ENCODE peak calls at places on chromosomes 7 and 10, in nine cellular contexts. K is mammary epithelial cell, Z is coronary artery, S is MM.1S, B is prostate gland, N is A549, A is small intestine, E is H9, I is fibroblast of lung. D is an unnamed sample.

GRCh38 chr10:124975977-124976514 is 34.1 kb downstream of the ZRANB1 start:
- DNase-seq in K (no peak), Z (no peak), S (peak; percentile 17), B (no peak), N (no peak), A (no peak), E (no peak), I (no peak), D (no peak)

GRCh38 chr10:75404023-75404334 is 2.4 kb upstream of the ZNF503 start:
- DNase-seq in K (no peak), Z (no peak), S (no peak), B (no peak), N (no peak), A (no peak), E (no peak), I (no peak), D (no peak)

GRCh38 chr10:113844091-113844490 is 9.8 kb downstream of the DCLRE1A start:
- DNase-seq in K (no peak), Z (no peak), S (no peak), B (no peak), N (no peak), A (no peak), E (no peak), I (no peak), D (no peak)

GRCh38 chr10:103736763-103737162 is 118.6 kb downstream of the SH3PXD2A start:
- DNase-seq in K (peak; percentile 77), Z (no peak), S (no peak), B (no peak), N (peak; percentile 67), A (peak; percentile 37), E (peak; percentile 95), I (no peak), D (no peak)

GRCh38 chr10:11715815-11716494 is 26.2 kb upstream of the ECHDC3 start:
- DNase-seq in K (peak; percentile 22), Z (no peak), S (no peak), B (peak; percentile 74), N (no peak), A (peak; percentile 79), E (no peak), I (no peak), D (no peak)

GRCh38 chr10:97224483-97225435 is 39.0 kb upstream of the SLIT1 start:
- DNase-seq in K (no peak), Z (no peak), S (no peak), B (no peak), N (no peak), A (no peak), E (no peak), I (no peak), D (no peak)

GRCh38 chr7:926061-927030 is 28.1 kb downstream of the ADAP1 start:
- DNase-seq in K (no peak), Z (no peak), S (no peak), B (no peak), N (no peak), A (peak; percentile 95), E (no peak), I (no peak), D (peak; percentile 36)

GRCh38 chr10:67990093-67990492 is 85.0 kb downstream of the HERC4 start:
- DNase-seq in K (no peak), Z (no peak), S (no peak), B (no peak), N (no peak), A (no peak), E (no peak), I (no peak), D (no peak)

GRCh38 chr7:77157446-77157845 is 35.0 kb downstream of the CCDC146 start:
- DNase-seq in K (peak; percentile 14), Z (no peak), S (peak; percentile 8), B (no peak), N (no peak), A (no peak), E (no peak), I (peak; percentile 12), D (no peak)

GRCh38 chr7:127920787-127921438 is 110.3 kb downstream of the LRRC4 start:
- DNase-seq in K (no peak), Z (no peak), S (no peak), B (no peak), N (peak; percentile 13), A (no peak), E (no peak), I (peak; percentile 87), D (no peak)

GRCh38 chr10:69327463-69328345 is 49.4 kb downstream of the HK1 start:
- DNase-seq in K (peak; percentile 62), Z (peak; percentile 91), S (no peak), B (peak; percentile 92), N (no peak), A (peak; percentile 50), E (no peak), I (peak; percentile 81), D (peak; percentile 54)

GRCh38 chr10:35933940-35934636 is 292.0 kb upstream of the FZD8 start:
- DNase-seq in K (no peak), Z (no peak), S (no peak), B (no peak), N (no peak), A (no peak), E (no peak), I (no peak), D (no peak)

GRCh38 chr7:20316706-20317105 is 14.0 kb upstream of the ITGB8 start:
- DNase-seq in K (no peak), Z (no peak), S (no peak), B (no peak), N (no peak), A (no peak), E (no peak), I (no peak), D (no peak)

DNA sequence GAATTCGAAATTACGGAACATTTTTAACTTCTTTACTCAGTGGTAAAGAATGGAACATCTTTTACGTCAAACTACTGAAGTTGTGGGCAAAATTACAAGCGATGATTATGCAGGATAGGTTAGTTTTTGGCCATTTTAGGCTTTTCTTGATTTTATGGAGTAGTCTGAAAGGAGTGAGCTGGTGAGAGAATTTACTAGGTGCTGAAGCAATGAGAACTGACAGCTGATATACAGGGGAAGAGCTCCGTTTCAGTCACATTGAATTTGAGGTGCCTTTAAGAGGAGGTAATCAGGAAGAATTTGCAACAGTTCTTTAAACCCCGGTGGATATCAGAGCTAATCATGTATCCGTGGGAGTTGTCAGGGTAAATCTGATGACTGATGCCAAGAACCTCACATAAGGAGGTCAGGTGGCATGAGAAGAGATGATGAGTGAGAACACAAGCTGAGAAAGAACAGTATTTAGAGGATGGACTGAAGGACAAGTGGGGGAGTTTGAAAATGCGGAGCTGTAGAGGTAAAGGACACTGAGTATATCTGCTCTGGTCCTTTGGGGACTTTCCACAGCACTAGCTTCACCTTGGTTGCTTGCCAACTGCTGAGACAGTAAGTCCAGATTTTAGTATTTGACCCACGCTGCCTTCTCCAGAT is 104.3 kb downstream of the AHR start:
- DNase-seq in K (no peak), Z (no peak), S (peak; percentile 39), B (no peak), N (no peak), A (no peak), E (no peak), I (no peak), D (no peak)
- H3K27ac ChIP-seq in K (no peak overlapping the region), Z (no peak overlapping the region), S (no peak overlapping the region), B (no peak overlapping the region), N (peak overlapping the region; percentile 55), A (no peak overlapping the region), E (no peak overlapping the region), I (no peak overlapping the region), D (no peak overlapping the region)

GRCh38 chr7:121879544-121879943 is 6.6 kb downstream of the PTPRZ1 start:
- DNase-seq in K (no peak), Z (no peak), S (no peak), B (no peak), N (no peak), A (no peak), E (no peak), I (no peak), D (no peak)
- H3K27ac ChIP-seq in K (no peak overlapping the region), Z (no peak overlapping the region), S (no peak overlapping the region), B (no peak overlapping the region), N (no peak overlapping the region), A (no peak overlapping the region), E (no peak overlapping the region), I (no peak overlapping the region), D (no peak overlapping the region)

GRCh38 chr10:70418713-70419112 is 14.8 kb downstream of the EIF4EBP2 start:
- DNase-seq in K (no peak), Z (no peak), S (no peak), B (no peak), N (no peak), A (no peak), E (no peak), I (no peak), D (no peak)

GRCh38 chr10:70412356-70412755 is 8.4 kb downstream of the EIF4EBP2 start:
- DNase-seq in K (no peak), Z (no peak), S (no peak), B (no peak), N (no peak), A (no peak), E (no peak), I (no peak), D (no peak)

GRCh38 chr10:70417568-70417967 is 13.6 kb downstream of the EIF4EBP2 start:
- DNase-seq in K (no peak), Z (no peak), S (no peak), B (no peak), N (no peak), A (no peak), E (no peak), I (peak; percentile 26), D (no peak)

DNA sequence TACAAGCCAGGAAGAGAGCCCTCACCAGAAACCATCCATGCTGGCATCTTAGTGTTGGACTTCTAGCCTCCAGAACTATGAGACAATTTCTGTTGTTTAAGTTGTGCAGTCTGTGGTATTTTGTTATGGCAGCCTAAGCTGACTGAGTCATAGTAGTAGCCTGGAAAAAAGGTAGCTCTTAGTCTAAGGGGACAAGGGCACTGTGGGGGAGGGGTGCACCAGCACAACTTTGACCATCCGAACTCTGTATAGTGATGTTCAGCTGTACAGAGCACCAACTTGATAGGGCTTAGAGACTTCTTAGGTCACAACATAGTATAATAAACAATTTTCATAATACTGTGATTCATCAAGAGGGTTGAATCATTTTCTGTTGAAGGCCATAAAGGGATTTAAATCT is 14.3 kb downstream of the EIF4EBP2 start:
- DNase-seq in K (peak; percentile 37), Z (no peak), S (no peak), B (no peak), N (peak; percentile 10), A (no peak), E (no peak), I (peak; percentile 83), D (no peak)
- H3K27ac ChIP-seq in K (no peak overlapping the region), Z (peak overlapping the region; percentile 20), S (no peak overlapping the region), B (no peak overlapping the region), N (no peak overlapping the region), A (no peak overlapping the region), E (no peak overlapping the region), I (peak overlapping the region; percentile 24), D (no peak overlapping the region)

DNA sequence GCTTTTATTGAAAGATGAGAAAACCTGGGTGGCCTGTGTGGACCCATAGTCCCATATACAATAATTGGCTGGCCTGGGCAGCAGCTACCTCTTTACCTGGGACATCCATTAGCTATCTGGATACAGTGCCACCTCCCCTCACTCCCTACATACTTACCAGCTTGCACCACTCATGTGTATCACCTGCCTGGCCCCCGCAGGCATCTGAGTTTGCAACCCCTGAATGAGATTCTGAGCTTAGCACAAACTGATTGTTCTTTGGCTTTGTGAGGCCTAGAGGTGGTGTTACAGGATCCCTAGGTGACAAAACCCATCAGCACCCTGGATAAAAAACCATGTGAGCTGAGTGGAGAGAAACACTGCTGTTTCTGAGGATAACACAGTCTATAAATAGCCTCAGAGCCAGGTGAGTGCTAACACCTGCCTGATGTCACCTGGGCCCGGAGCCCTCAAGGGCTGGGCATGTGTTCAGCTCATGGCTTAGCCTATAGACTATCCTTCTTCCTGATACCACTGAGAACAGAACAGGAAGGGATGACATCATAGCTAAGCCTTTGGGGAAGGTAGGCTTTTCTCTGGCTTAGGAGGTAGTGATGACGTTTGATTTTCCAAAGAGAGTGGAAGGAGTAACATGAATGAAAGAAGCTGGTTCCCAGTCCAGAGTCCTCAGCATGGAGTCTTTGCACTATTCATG is 2.6 kb upstream of the PPIF start:
- DNase-seq in K (no peak), Z (no peak), S (peak; percentile 40), B (no peak), N (no peak), A (peak; percentile 44), E (no peak), I (no peak), D (no peak)
- H3K27ac ChIP-seq in K (no peak overlapping the region), Z (no peak overlapping the region), S (peak overlapping the region; percentile 42), B (no peak overlapping the region), N (no peak overlapping the region), A (no peak overlapping the region), E (no peak overlapping the region), I (no peak overlapping the region), D (peak overlapping the region; percentile 36)

D was measured in caudate nucleus.